ENCODE peak calls at places on chromosomes 7 and 10, in four cellular contexts. One of them, this sample, is unnamed.

GRCh38 chr7:106418094-106418493 is 133.3 kb upstream of the NAMPT start:
- DNase-seq in neural crest cell: no peak
- DNase-seq in cardiac muscle cell: no peak
- DNase-seq in fibroblast of pulmonary artery: peak
- DNase-seq in this sample: peak

GRCh38 chr7:25369794-25370193 is 141.5 kb upstream of the NPVF start:
- DNase-seq in cardiac muscle cell: no peak
- DNase-seq in fibroblast of pulmonary artery: no peak
- DNase-seq in neural crest cell: no peak
- DNase-seq in this sample: no peak

GRCh38 chr7:28106316-28106957 is 74.2 kb downstream of the JAZF1 start:
- DNase-seq in fibroblast of pulmonary artery: peak
- DNase-seq in cardiac muscle cell: peak
- DNase-seq in neural crest cell: no peak
- DNase-seq in this sample: no peak

GRCh38 chr7:1170741-1171501 is 10.9 kb upstream of the ZFAND2A start:
- DNase-seq in neural crest cell: no peak
- DNase-seq in cardiac muscle cell: no peak
- DNase-seq in fibroblast of pulmonary artery: no peak
- DNase-seq in this sample: no peak

GRCh38 chr7:71721742-71722141 is 589.8 kb downstream of the GALNT17 start:
- DNase-seq in cardiac muscle cell: no peak
- DNase-seq in neural crest cell: no peak
- DNase-seq in fibroblast of pulmonary artery: no peak
- DNase-seq in this sample: no peak

GRCh38 chr10:70212879-70213278 is 20.4 kb downstream of the PPA1 start:
- DNase-seq in neural crest cell: no peak
- DNase-seq in fibroblast of pulmonary artery: no peak
- DNase-seq in cardiac muscle cell: no peak
- DNase-seq in this sample: peak

GRCh38 chr7:101824440-101824839 is 7.0 kb downstream of the CUX1 start:
- DNase-seq in cardiac muscle cell: no peak
- DNase-seq in neural crest cell: no peak
- DNase-seq in fibroblast of pulmonary artery: no peak
- DNase-seq in this sample: no peak

GRCh38 chr7:140726304-140726703 is 29.8 kb downstream of the NDUFB2 start:
- DNase-seq in cardiac muscle cell: no peak
- DNase-seq in neural crest cell: no peak
- DNase-seq in fibroblast of pulmonary artery: peak
- DNase-seq in this sample: peak

GRCh38 chr10:73837072-73837471 is 25.7 kb upstream of the NDST2 start:
- DNase-seq in fibroblast of pulmonary artery: peak
- DNase-seq in cardiac muscle cell: no peak
- DNase-seq in neural crest cell: no peak
- DNase-seq in this sample: peak

GRCh38 chr7:85510287-85510686 is 323.4 kb upstream of the SEMA3D start:
- DNase-seq in neural crest cell: no peak
- DNase-seq in fibroblast of pulmonary artery: no peak
- DNase-seq in cardiac muscle cell: no peak
- DNase-seq in this sample: no peak

GRCh38 chr10:104966563-104967280 is 325.6 kb downstream of the SORCS3 start:
- DNase-seq in cardiac muscle cell: no peak
- DNase-seq in fibroblast of pulmonary artery: no peak
- DNase-seq in neural crest cell: no peak
- DNase-seq in this sample: no peak

GRCh38 chr10:88991161-88991899 is 732 bp downstream of the FAS start:
- DNase-seq in neural crest cell: no peak
- DNase-seq in cardiac muscle cell: peak
- DNase-seq in fibroblast of pulmonary artery: peak
- DNase-seq in this sample: peak

GRCh38 chr7:151692721-151693120 is 173.0 kb upstream of the RHEB start:
- DNase-seq in fibroblast of pulmonary artery: no peak
- DNase-seq in neural crest cell: no peak
- DNase-seq in cardiac muscle cell: peak
- DNase-seq in this sample: no peak

GRCh38 chr7:139725077-139725476 is 52.7 kb downstream of the HIPK2 start:
- DNase-seq in neural crest cell: no peak
- DNase-seq in fibroblast of pulmonary artery: peak
- DNase-seq in cardiac muscle cell: no peak
- DNase-seq in this sample: peak

GRCh38 chr7:153529651-153530165 is 522.5 kb upstream of the DPP6 start:
- DNase-seq in neural crest cell: no peak
- DNase-seq in cardiac muscle cell: no peak
- DNase-seq in fibroblast of pulmonary artery: no peak
- DNase-seq in this sample: no peak

GRCh38 chr10:129865960-129866359 is 98.1 kb downstream of the EBF3 start:
- DNase-seq in cardiac muscle cell: no peak
- DNase-seq in fibroblast of pulmonary artery: no peak
- DNase-seq in neural crest cell: no peak
- DNase-seq in this sample: no peak

GRCh38 chr7:121016976-121017375 is 28.5 kb downstream of the CPED1 start:
- DNase-seq in cardiac muscle cell: no peak
- DNase-seq in fibroblast of pulmonary artery: peak
- DNase-seq in neural crest cell: no peak
- DNase-seq in this sample: peak

GRCh38 chr7:106347229-106347833 is 62.5 kb upstream of the NAMPT start:
- DNase-seq in cardiac muscle cell: no peak
- DNase-seq in neural crest cell: no peak
- DNase-seq in fibroblast of pulmonary artery: no peak
- DNase-seq in this sample: no peak

GRCh38 chr10:11179231-11180105 is 161.8 kb downstream of the CELF2 start:
- DNase-seq in cardiac muscle cell: no peak
- DNase-seq in neural crest cell: no peak
- DNase-seq in fibroblast of pulmonary artery: no peak
- DNase-seq in this sample: no peak

GRCh38 chr7:23020742-23021401 is 6.9 kb upstream of the HYCC1 start:
- DNase-seq in cardiac muscle cell: no peak
- DNase-seq in fibroblast of pulmonary artery: peak
- DNase-seq in neural crest cell: no peak
- DNase-seq in this sample: peak

GRCh38 chr10:105837951-105838350 is 1196.9 kb downstream of the SORCS3 start:
- DNase-seq in cardiac muscle cell: no peak
- DNase-seq in neural crest cell: no peak
- DNase-seq in fibroblast of pulmonary artery: peak
- DNase-seq in this sample: peak

GRCh38 chr7:158000160-158000559 is 587.5 kb downstream of the PTPRN2 start:
- DNase-seq in fibroblast of pulmonary artery: no peak
- DNase-seq in cardiac muscle cell: no peak
- DNase-seq in neural crest cell: no peak
- DNase-seq in this sample: no peak

GRCh38 chr7:16098585-16099179 is 322.7 kb downstream of the CRPPA start:
- DNase-seq in cardiac muscle cell: peak
- DNase-seq in neural crest cell: no peak
- DNase-seq in fibroblast of pulmonary artery: peak
- DNase-seq in this sample: peak

GRCh38 chr10:3566627-3567026 is 218.4 kb downstream of the KLF6 start:
- DNase-seq in cardiac muscle cell: no peak
- DNase-seq in fibroblast of pulmonary artery: no peak
- DNase-seq in neural crest cell: no peak
- DNase-seq in this sample: no peak

GRCh38 chr10:47291682-47292081 is 8.3 kb upstream of the GDF10 start:
- DNase-seq in fibroblast of pulmonary artery: no peak
- DNase-seq in neural crest cell: no peak
- DNase-seq in cardiac muscle cell: no peak
- DNase-seq in this sample: no peak

GRCh38 chr7:112452102-112452888 is 2.0 kb downstream of the IFRD1 start:
- DNase-seq in neural crest cell: no peak
- DNase-seq in fibroblast of pulmonary artery: peak
- DNase-seq in cardiac muscle cell: peak
- DNase-seq in this sample: peak

GRCh38 chr7:157432957-157433576 is 96.3 kb downstream of the DNAJB6 start:
- DNase-seq in neural crest cell: peak
- DNase-seq in fibroblast of pulmonary artery: peak
- DNase-seq in cardiac muscle cell: peak
- DNase-seq in this sample: peak

GRCh38 chr10:87961314-87961713 is 97.9 kb downstream of the PTEN start:
- DNase-seq in cardiac muscle cell: no peak
- DNase-seq in fibroblast of pulmonary artery: peak
- DNase-seq in neural crest cell: no peak
- DNase-seq in this sample: peak

GRCh38 chr10:78451592-78451991 is 417.9 kb downstream of the RPS24 start:
- DNase-seq in cardiac muscle cell: no peak
- DNase-seq in fibroblast of pulmonary artery: peak
- DNase-seq in neural crest cell: no peak
- DNase-seq in this sample: peak

GRCh38 chr10:96415896-96416554 is 57.2 kb upstream of the OPALIN start:
- DNase-seq in cardiac muscle cell: no peak
- DNase-seq in neural crest cell: no peak
- DNase-seq in fibroblast of pulmonary artery: no peak
- DNase-seq in this sample: no peak

GRCh38 chr10:71708301-71708703 is 11.3 kb downstream of the C10orf105 start:
- DNase-seq in cardiac muscle cell: peak
- DNase-seq in neural crest cell: peak
- DNase-seq in fibroblast of pulmonary artery: peak
- DNase-seq in this sample: peak

GRCh38 chr7:47819054-47819920 is 129.0 kb downstream of the PKD1L1 start:
- DNase-seq in fibroblast of pulmonary artery: peak
- DNase-seq in neural crest cell: peak
- DNase-seq in cardiac muscle cell: peak
- DNase-seq in this sample: peak

GRCh38 chr10:89147256-89147655 is 59.9 kb downstream of the CH25H start:
- DNase-seq in neural crest cell: no peak
- DNase-seq in fibroblast of pulmonary artery: peak
- DNase-seq in cardiac muscle cell: no peak
- DNase-seq in this sample: peak

GRCh38 chr10:102230264-102230860 is 4.3 kb downstream of the ELOVL3 start:
- DNase-seq in cardiac muscle cell: peak
- DNase-seq in neural crest cell: peak
- DNase-seq in fibroblast of pulmonary artery: peak
- DNase-seq in this sample: peak

GRCh38 chr7:44383566-44383965 is 58.2 kb upstream of the CAMK2B start:
- DNase-seq in fibroblast of pulmonary artery: peak
- DNase-seq in cardiac muscle cell: no peak
- DNase-seq in neural crest cell: no peak
- DNase-seq in this sample: peak

GRCh38 chr10:47127188-47127587 is 172.8 kb upstream of the GDF10 start:
- DNase-seq in cardiac muscle cell: no peak
- DNase-seq in neural crest cell: no peak
- DNase-seq in fibroblast of pulmonary artery: no peak
- DNase-seq in this sample: no peak

DNA sequence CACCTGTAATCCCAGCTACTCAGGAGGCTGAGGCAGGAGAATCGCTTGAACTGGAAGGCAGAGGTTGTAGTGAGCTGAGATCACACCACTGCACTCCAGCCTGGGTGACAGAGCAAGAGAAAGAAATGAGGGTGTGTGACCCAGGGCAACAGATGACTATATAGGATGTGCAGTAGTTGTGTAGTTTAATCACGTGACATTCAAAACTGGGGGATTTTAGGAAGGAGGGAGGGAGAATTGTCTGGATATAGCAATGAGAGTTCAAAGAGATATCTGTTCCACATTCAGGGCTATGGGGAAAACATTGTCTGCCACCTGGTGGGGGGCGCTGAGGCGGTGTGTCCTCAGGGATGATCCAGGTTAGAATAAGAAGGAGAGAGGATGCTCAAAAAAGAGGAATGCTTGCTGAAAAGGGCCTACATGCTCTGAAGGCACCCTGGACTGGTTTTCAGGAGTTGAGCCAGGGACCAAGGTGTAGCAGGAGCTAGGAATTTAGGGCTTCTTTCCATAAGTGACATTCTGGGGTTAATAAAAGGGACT is 7.8 kb upstream of the ZYX start:
- DNase-seq in fibroblast of pulmonary artery: no peak
- DNase-seq in neural crest cell: no peak
- DNase-seq in cardiac muscle cell: no peak
- DNase-seq in this sample: no peak
- TF ChIP-seq CTCF in fibroblast of pulmonary artery: no peak
- TF ChIP-seq CTCF in neural crest cell: no peak
- TF ChIP-seq CTCF in cardiac muscle cell: no peak
- TF ChIP-seq CTCF in this sample: no peak

GRCh38 chr7:134347567-134347966 is 30.8 kb upstream of the SLC35B4 start:
- DNase-seq in cardiac muscle cell: no peak
- DNase-seq in fibroblast of pulmonary artery: no peak
- DNase-seq in neural crest cell: no peak
- DNase-seq in this sample: no peak
- TF ChIP-seq CTCF in cardiac muscle cell: no peak
- TF ChIP-seq CTCF in fibroblast of pulmonary artery: no peak
- TF ChIP-seq CTCF in neural crest cell: no peak
- TF ChIP-seq CTCF in this sample: peak

GRCh38 chr7:132709971-132710567 is 133.8 kb upstream of the PLXNA4 start:
- DNase-seq in neural crest cell: no peak
- DNase-seq in cardiac muscle cell: peak
- DNase-seq in fibroblast of pulmonary artery: peak
- DNase-seq in this sample: peak
- TF ChIP-seq CTCF in neural crest cell: peak
- TF ChIP-seq CTCF in cardiac muscle cell: peak
- TF ChIP-seq CTCF in fibroblast of pulmonary artery: peak
- TF ChIP-seq CTCF in this sample: peak

GRCh38 chr7:98878365-98879197 is at the start of gene TRRAP:
- DNase-seq in cardiac muscle cell: peak
- DNase-seq in neural crest cell: peak
- DNase-seq in fibroblast of pulmonary artery: peak
- DNase-seq in this sample: peak
- TF ChIP-seq CTCF in cardiac muscle cell: peak
- TF ChIP-seq CTCF in neural crest cell: peak
- TF ChIP-seq CTCF in fibroblast of pulmonary artery: peak
- TF ChIP-seq CTCF in this sample: peak

GRCh38 chr10:28963539-28964221 is 286.4 kb downstream of the BAMBI start:
- DNase-seq in fibroblast of pulmonary artery: peak
- DNase-seq in cardiac muscle cell: no peak
- DNase-seq in neural crest cell: no peak
- DNase-seq in this sample: no peak

GRCh38 chr10:28969413-28969812 is 292.1 kb downstream of the BAMBI start:
- DNase-seq in cardiac muscle cell: no peak
- DNase-seq in neural crest cell: no peak
- DNase-seq in fibroblast of pulmonary artery: no peak
- DNase-seq in this sample: no peak

GRCh38 chr10:28962768-28963167 is 285.4 kb downstream of the BAMBI start:
- DNase-seq in cardiac muscle cell: no peak
- DNase-seq in neural crest cell: no peak
- DNase-seq in fibroblast of pulmonary artery: no peak
- DNase-seq in this sample: no peak

GRCh38 chr10:28970231-28970630 is 292.9 kb downstream of the BAMBI start:
- DNase-seq in fibroblast of pulmonary artery: peak
- DNase-seq in cardiac muscle cell: no peak
- DNase-seq in neural crest cell: no peak
- DNase-seq in this sample: peak

GRCh38 chr10:28965937-28966336 is 288.6 kb downstream of the BAMBI start:
- DNase-seq in neural crest cell: no peak
- DNase-seq in fibroblast of pulmonary artery: no peak
- DNase-seq in cardiac muscle cell: peak
- DNase-seq in this sample: no peak
- TF ChIP-seq CTCF in neural crest cell: no peak
- TF ChIP-seq CTCF in fibroblast of pulmonary artery: no peak
- TF ChIP-seq CTCF in cardiac muscle cell: no peak
- TF ChIP-seq CTCF in this sample: no peak

This sample was measured in fibroblast of the aortic adventitia.